ENCODE peak calls at places on chromosomes 2 and 18, in ten cellular contexts. One of them, this sample, is unnamed.

GRCh38 chr18:3747176-3747973 is 297.4 kb downstream of the TGIF1 start:
- DNase-seq in NCI-H2081: no peak
- DNase-seq in uterus: no peak
- DNase-seq in effector memory CD8-positive, alpha-beta T cell: no peak
- DNase-seq in glutamatergic neuron: no peak
- DNase-seq in transverse colon: no peak
- DNase-seq in stimulated activated CD4-positive, alpha-beta T cell treated with anti-CD3 and anti-CD28 coated beads, Interleukin-12 subunit alpha, Interleukin-12 subunit beta, amount 100 ng/mL, for 4 hours: no peak
- DNase-seq in occipital lobe: no peak
- DNase-seq in EL: peak; percentile 32
- DNase-seq in mesendoderm: no peak
- DNase-seq in this sample: no peak

GRCh38 chr2:105517814-105518705 is 119.2 kb upstream of the FHL2 start:
- DNase-seq in NCI-H2081: no peak
- DNase-seq in uterus: no peak
- DNase-seq in effector memory CD8-positive, alpha-beta T cell: no peak
- DNase-seq in glutamatergic neuron: peak; percentile 57
- DNase-seq in transverse colon: peak; percentile 13
- DNase-seq in stimulated activated CD4-positive, alpha-beta T cell treated with anti-CD3 and anti-CD28 coated beads, Interleukin-12 subunit alpha, Interleukin-12 subunit beta, amount 100 ng/mL, for 4 hours: no peak
- DNase-seq in occipital lobe: no peak
- DNase-seq in EL: peak; percentile 62
- DNase-seq in mesendoderm: no peak
- DNase-seq in this sample: no peak

GRCh38 chr2:20499387-20499786 is 52.5 kb downstream of the RHOB start:
- DNase-seq in NCI-H2081: no peak
- DNase-seq in uterus: no peak
- DNase-seq in effector memory CD8-positive, alpha-beta T cell: no peak
- DNase-seq in glutamatergic neuron: no peak
- DNase-seq in transverse colon: no peak
- DNase-seq in stimulated activated CD4-positive, alpha-beta T cell treated with anti-CD3 and anti-CD28 coated beads, Interleukin-12 subunit alpha, Interleukin-12 subunit beta, amount 100 ng/mL, for 4 hours: no peak
- DNase-seq in occipital lobe: no peak
- DNase-seq in EL: no peak
- DNase-seq in mesendoderm: no peak
- DNase-seq in this sample: no peak

GRCh38 chr2:142682528-142682927 is 194.9 kb upstream of the KYNU start:
- DNase-seq in NCI-H2081: no peak
- DNase-seq in uterus: no peak
- DNase-seq in effector memory CD8-positive, alpha-beta T cell: no peak
- DNase-seq in glutamatergic neuron: no peak
- DNase-seq in transverse colon: no peak
- DNase-seq in stimulated activated CD4-positive, alpha-beta T cell treated with anti-CD3 and anti-CD28 coated beads, Interleukin-12 subunit alpha, Interleukin-12 subunit beta, amount 100 ng/mL, for 4 hours: no peak
- DNase-seq in occipital lobe: no peak
- DNase-seq in EL: peak; percentile 6
- DNase-seq in mesendoderm: no peak
- DNase-seq in this sample: no peak

GRCh38 chr2:127568128-127568527 is 32.6 kb downstream of the MYO7B start:
- DNase-seq in NCI-H2081: no peak
- DNase-seq in uterus: no peak
- DNase-seq in effector memory CD8-positive, alpha-beta T cell: no peak
- DNase-seq in glutamatergic neuron: no peak
- DNase-seq in transverse colon: no peak
- DNase-seq in stimulated activated CD4-positive, alpha-beta T cell treated with anti-CD3 and anti-CD28 coated beads, Interleukin-12 subunit alpha, Interleukin-12 subunit beta, amount 100 ng/mL, for 4 hours: no peak
- DNase-seq in occipital lobe: no peak
- DNase-seq in EL: no peak
- DNase-seq in mesendoderm: no peak
- DNase-seq in this sample: no peak

GRCh38 chr2:58595714-58596113 is 354.6 kb upstream of the FANCL start:
- DNase-seq in NCI-H2081: no peak
- DNase-seq in uterus: no peak
- DNase-seq in effector memory CD8-positive, alpha-beta T cell: no peak
- DNase-seq in glutamatergic neuron: no peak
- DNase-seq in transverse colon: no peak
- DNase-seq in stimulated activated CD4-positive, alpha-beta T cell treated with anti-CD3 and anti-CD28 coated beads, Interleukin-12 subunit alpha, Interleukin-12 subunit beta, amount 100 ng/mL, for 4 hours: no peak
- DNase-seq in occipital lobe: no peak
- DNase-seq in EL: no peak
- DNase-seq in mesendoderm: no peak
- DNase-seq in this sample: no peak

GRCh38 chr2:51624995-51625394 is 593.1 kb upstream of the NRXN1 start:
- DNase-seq in NCI-H2081: no peak
- DNase-seq in uterus: no peak
- DNase-seq in effector memory CD8-positive, alpha-beta T cell: no peak
- DNase-seq in glutamatergic neuron: no peak
- DNase-seq in transverse colon: no peak
- DNase-seq in stimulated activated CD4-positive, alpha-beta T cell treated with anti-CD3 and anti-CD28 coated beads, Interleukin-12 subunit alpha, Interleukin-12 subunit beta, amount 100 ng/mL, for 4 hours: no peak
- DNase-seq in occipital lobe: no peak
- DNase-seq in EL: no peak
- DNase-seq in mesendoderm: peak; percentile 8
- DNase-seq in this sample: no peak

GRCh38 chr2:31078579-31079105 is 59.6 kb downstream of the GALNT14 start:
- DNase-seq in NCI-H2081: no peak
- DNase-seq in uterus: no peak
- DNase-seq in effector memory CD8-positive, alpha-beta T cell: no peak
- DNase-seq in glutamatergic neuron: no peak
- DNase-seq in transverse colon: no peak
- DNase-seq in stimulated activated CD4-positive, alpha-beta T cell treated with anti-CD3 and anti-CD28 coated beads, Interleukin-12 subunit alpha, Interleukin-12 subunit beta, amount 100 ng/mL, for 4 hours: no peak
- DNase-seq in occipital lobe: no peak
- DNase-seq in EL: peak; percentile 9
- DNase-seq in mesendoderm: no peak
- DNase-seq in this sample: no peak

GRCh38 chr2:67544286-67544685 is 147.2 kb downstream of the ETAA1 start:
- DNase-seq in NCI-H2081: no peak
- DNase-seq in uterus: no peak
- DNase-seq in effector memory CD8-positive, alpha-beta T cell: no peak
- DNase-seq in glutamatergic neuron: no peak
- DNase-seq in transverse colon: no peak
- DNase-seq in stimulated activated CD4-positive, alpha-beta T cell treated with anti-CD3 and anti-CD28 coated beads, Interleukin-12 subunit alpha, Interleukin-12 subunit beta, amount 100 ng/mL, for 4 hours: no peak
- DNase-seq in occipital lobe: peak; percentile 14
- DNase-seq in EL: no peak
- DNase-seq in mesendoderm: no peak
- DNase-seq in this sample: no peak

GRCh38 chr2:216448829-216449228 is 36.5 kb downstream of the SMARCAL1 start:
- DNase-seq in NCI-H2081: no peak
- DNase-seq in uterus: no peak
- DNase-seq in effector memory CD8-positive, alpha-beta T cell: no peak
- DNase-seq in glutamatergic neuron: no peak
- DNase-seq in transverse colon: no peak
- DNase-seq in stimulated activated CD4-positive, alpha-beta T cell treated with anti-CD3 and anti-CD28 coated beads, Interleukin-12 subunit alpha, Interleukin-12 subunit beta, amount 100 ng/mL, for 4 hours: no peak
- DNase-seq in occipital lobe: no peak
- DNase-seq in EL: no peak
- DNase-seq in mesendoderm: no peak
- DNase-seq in this sample: no peak

GRCh38 chr2:118312963-118313756 is 224.9 kb downstream of the INSIG2 start:
- DNase-seq in NCI-H2081: no peak
- DNase-seq in uterus: no peak
- DNase-seq in effector memory CD8-positive, alpha-beta T cell: no peak
- DNase-seq in glutamatergic neuron: peak; percentile 38
- DNase-seq in transverse colon: no peak
- DNase-seq in stimulated activated CD4-positive, alpha-beta T cell treated with anti-CD3 and anti-CD28 coated beads, Interleukin-12 subunit alpha, Interleukin-12 subunit beta, amount 100 ng/mL, for 4 hours: no peak
- DNase-seq in occipital lobe: no peak
- DNase-seq in EL: no peak
- DNase-seq in mesendoderm: peak; percentile 67
- DNase-seq in this sample: no peak

GRCh38 chr18:53698907-53699306 is 525.6 kb downstream of the MBD2 start:
- DNase-seq in NCI-H2081: peak; percentile 5
- DNase-seq in uterus: no peak
- DNase-seq in effector memory CD8-positive, alpha-beta T cell: no peak
- DNase-seq in glutamatergic neuron: peak; percentile 69
- DNase-seq in transverse colon: peak; percentile 36
- DNase-seq in stimulated activated CD4-positive, alpha-beta T cell treated with anti-CD3 and anti-CD28 coated beads, Interleukin-12 subunit alpha, Interleukin-12 subunit beta, amount 100 ng/mL, for 4 hours: no peak
- DNase-seq in occipital lobe: no peak
- DNase-seq in EL: no peak
- DNase-seq in mesendoderm: peak; percentile 68
- DNase-seq in this sample: no peak

GRCh38 chr2:95525294-95526035 is 40.9 kb upstream of the TRIM43B start:
- DNase-seq in NCI-H2081: peak; percentile 17
- DNase-seq in uterus: no peak
- DNase-seq in effector memory CD8-positive, alpha-beta T cell: no peak
- DNase-seq in glutamatergic neuron: no peak
- DNase-seq in transverse colon: peak; percentile 45
- DNase-seq in stimulated activated CD4-positive, alpha-beta T cell treated with anti-CD3 and anti-CD28 coated beads, Interleukin-12 subunit alpha, Interleukin-12 subunit beta, amount 100 ng/mL, for 4 hours: no peak
- DNase-seq in occipital lobe: no peak
- DNase-seq in EL: no peak
- DNase-seq in mesendoderm: no peak
- DNase-seq in this sample: no peak

GRCh38 chr18:76558881-76559667 is 64.0 kb upstream of the ZNF516 start:
- DNase-seq in NCI-H2081: no peak
- DNase-seq in uterus: no peak
- DNase-seq in effector memory CD8-positive, alpha-beta T cell: no peak
- DNase-seq in glutamatergic neuron: no peak
- DNase-seq in transverse colon: peak; percentile 42
- DNase-seq in stimulated activated CD4-positive, alpha-beta T cell treated with anti-CD3 and anti-CD28 coated beads, Interleukin-12 subunit alpha, Interleukin-12 subunit beta, amount 100 ng/mL, for 4 hours: no peak
- DNase-seq in occipital lobe: no peak
- DNase-seq in EL: no peak
- DNase-seq in mesendoderm: no peak
- DNase-seq in this sample: no peak

GRCh38 chr2:226868331-226868730 is 32.5 kb downstream of the RHBDD1 start:
- DNase-seq in NCI-H2081: no peak
- DNase-seq in uterus: no peak
- DNase-seq in effector memory CD8-positive, alpha-beta T cell: no peak
- DNase-seq in glutamatergic neuron: no peak
- DNase-seq in transverse colon: no peak
- DNase-seq in stimulated activated CD4-positive, alpha-beta T cell treated with anti-CD3 and anti-CD28 coated beads, Interleukin-12 subunit alpha, Interleukin-12 subunit beta, amount 100 ng/mL, for 4 hours: no peak
- DNase-seq in occipital lobe: no peak
- DNase-seq in EL: no peak
- DNase-seq in mesendoderm: no peak
- DNase-seq in this sample: no peak

GRCh38 chr18:2715990-2716389 is 60.5 kb downstream of the SMCHD1 start:
- DNase-seq in NCI-H2081: no peak
- DNase-seq in uterus: no peak
- DNase-seq in effector memory CD8-positive, alpha-beta T cell: no peak
- DNase-seq in glutamatergic neuron: no peak
- DNase-seq in transverse colon: no peak
- DNase-seq in stimulated activated CD4-positive, alpha-beta T cell treated with anti-CD3 and anti-CD28 coated beads, Interleukin-12 subunit alpha, Interleukin-12 subunit beta, amount 100 ng/mL, for 4 hours: no peak
- DNase-seq in occipital lobe: no peak
- DNase-seq in EL: peak; percentile 12
- DNase-seq in mesendoderm: no peak
- DNase-seq in this sample: no peak

GRCh38 chr2:127706215-127706990 is 5.1 kb downstream of the SFT2D3 start:
- DNase-seq in NCI-H2081: no peak
- DNase-seq in uterus: no peak
- DNase-seq in effector memory CD8-positive, alpha-beta T cell: no peak
- DNase-seq in glutamatergic neuron: no peak
- DNase-seq in transverse colon: no peak
- DNase-seq in stimulated activated CD4-positive, alpha-beta T cell treated with anti-CD3 and anti-CD28 coated beads, Interleukin-12 subunit alpha, Interleukin-12 subunit beta, amount 100 ng/mL, for 4 hours: no peak
- DNase-seq in occipital lobe: no peak
- DNase-seq in EL: no peak
- DNase-seq in mesendoderm: peak; percentile 42
- DNase-seq in this sample: no peak

GRCh38 chr2:106782658-106783057 is 103.3 kb downstream of the ST6GAL2 start:
- DNase-seq in NCI-H2081: no peak
- DNase-seq in uterus: no peak
- DNase-seq in effector memory CD8-positive, alpha-beta T cell: no peak
- DNase-seq in glutamatergic neuron: no peak
- DNase-seq in transverse colon: no peak
- DNase-seq in stimulated activated CD4-positive, alpha-beta T cell treated with anti-CD3 and anti-CD28 coated beads, Interleukin-12 subunit alpha, Interleukin-12 subunit beta, amount 100 ng/mL, for 4 hours: no peak
- DNase-seq in occipital lobe: no peak
- DNase-seq in EL: no peak
- DNase-seq in mesendoderm: no peak
- DNase-seq in this sample: no peak

GRCh38 chr2:106638609-106639008 is 151.4 kb downstream of the CD8B2 start:
- DNase-seq in NCI-H2081: no peak
- DNase-seq in uterus: no peak
- DNase-seq in effector memory CD8-positive, alpha-beta T cell: no peak
- DNase-seq in glutamatergic neuron: no peak
- DNase-seq in transverse colon: no peak
- DNase-seq in stimulated activated CD4-positive, alpha-beta T cell treated with anti-CD3 and anti-CD28 coated beads, Interleukin-12 subunit alpha, Interleukin-12 subunit beta, amount 100 ng/mL, for 4 hours: no peak
- DNase-seq in occipital lobe: no peak
- DNase-seq in EL: no peak
- DNase-seq in mesendoderm: no peak
- DNase-seq in this sample: no peak

GRCh38 chr2:44362207-44363015 is 664 bp downstream of the CAMKMT start:
- DNase-seq in NCI-H2081: peak; percentile 22
- DNase-seq in uterus: peak; percentile 35
- DNase-seq in effector memory CD8-positive, alpha-beta T cell: peak; percentile 8
- DNase-seq in glutamatergic neuron: peak; percentile 50
- DNase-seq in transverse colon: peak; percentile 49
- DNase-seq in stimulated activated CD4-positive, alpha-beta T cell treated with anti-CD3 and anti-CD28 coated beads, Interleukin-12 subunit alpha, Interleukin-12 subunit beta, amount 100 ng/mL, for 4 hours: peak; percentile 38
- DNase-seq in occipital lobe: peak; percentile 21
- DNase-seq in EL: peak; percentile 63
- DNase-seq in mesendoderm: no peak
- DNase-seq in this sample: peak; percentile 37

GRCh38 chr2:231717281-231718180 is 9.2 kb downstream of the PTMA start:
- DNase-seq in NCI-H2081: no peak
- DNase-seq in uterus: no peak
- DNase-seq in effector memory CD8-positive, alpha-beta T cell: no peak
- DNase-seq in glutamatergic neuron: no peak
- DNase-seq in transverse colon: no peak
- DNase-seq in stimulated activated CD4-positive, alpha-beta T cell treated with anti-CD3 and anti-CD28 coated beads, Interleukin-12 subunit alpha, Interleukin-12 subunit beta, amount 100 ng/mL, for 4 hours: no peak
- DNase-seq in occipital lobe: no peak
- DNase-seq in EL: peak; percentile 57
- DNase-seq in mesendoderm: peak; percentile 94
- DNase-seq in this sample: no peak